ENCODE peak calls at places on chromosomes 3 and 15, in four cellular contexts. One of them, this sample, is unnamed.

GRCh38 chr15:76336254-76337046 is at the start of gene ISL2:
- DNase-seq in dorsolateral prefrontal cortex: peak; percentile 85
- DNase-seq in ELR: peak; percentile 96
- DNase-seq in CD8-positive, alpha-beta memory T cell: peak; percentile 53
- DNase-seq in this sample: no peak

GRCh38 chr3:113287111-113287817 is 75.9 kb downstream of the BOC start:
- DNase-seq in dorsolateral prefrontal cortex: no peak
- DNase-seq in ELR: peak; percentile 87
- DNase-seq in CD8-positive, alpha-beta memory T cell: no peak
- DNase-seq in this sample: peak; percentile 73

GRCh38 chr15:42138968-42139386 is 17.5 kb downstream of the PLA2G4F start:
- DNase-seq in dorsolateral prefrontal cortex: peak; percentile 20
- DNase-seq in ELR: no peak
- DNase-seq in CD8-positive, alpha-beta memory T cell: no peak
- DNase-seq in this sample: peak; percentile 28

GRCh38 chr15:77487479-77487861 is 66.8 kb downstream of the HMG20A start:
- DNase-seq in dorsolateral prefrontal cortex: no peak
- DNase-seq in ELR: no peak
- DNase-seq in CD8-positive, alpha-beta memory T cell: no peak
- DNase-seq in this sample: no peak

GRCh38 chr3:107432013-107432515 is 54.8 kb downstream of the CCDC54 start:
- DNase-seq in dorsolateral prefrontal cortex: no peak
- DNase-seq in ELR: peak; percentile 52
- DNase-seq in CD8-positive, alpha-beta memory T cell: no peak
- DNase-seq in this sample: no peak

GRCh38 chr3:170301404-170301803 is 56.1 kb upstream of the SKIL start:
- DNase-seq in dorsolateral prefrontal cortex: no peak
- DNase-seq in ELR: no peak
- DNase-seq in CD8-positive, alpha-beta memory T cell: no peak
- DNase-seq in this sample: no peak

GRCh38 chr3:55500555-55501340 is 13.6 kb upstream of the WNT5A start:
- DNase-seq in dorsolateral prefrontal cortex: no peak
- DNase-seq in ELR: peak; percentile 66
- DNase-seq in CD8-positive, alpha-beta memory T cell: no peak
- DNase-seq in this sample: no peak

GRCh38 chr3:132605374-132605792 is 8.3 kb downstream of the ACKR4 start:
- DNase-seq in dorsolateral prefrontal cortex: no peak
- DNase-seq in ELR: peak; percentile 58
- DNase-seq in CD8-positive, alpha-beta memory T cell: no peak
- DNase-seq in this sample: no peak

GRCh38 chr15:39511000-39511914 is 69.6 kb upstream of the THBS1 start:
- DNase-seq in dorsolateral prefrontal cortex: no peak
- DNase-seq in ELR: peak; percentile 88
- DNase-seq in CD8-positive, alpha-beta memory T cell: no peak
- DNase-seq in this sample: no peak

GRCh38 chr3:78809941-78810340 is 957.9 kb downstream of the ROBO1 start:
- DNase-seq in dorsolateral prefrontal cortex: no peak
- DNase-seq in ELR: no peak
- DNase-seq in CD8-positive, alpha-beta memory T cell: no peak
- DNase-seq in this sample: no peak

GRCh38 chr3:124701687-124702086 is 28.6 kb upstream of the UMPS start:
- DNase-seq in dorsolateral prefrontal cortex: no peak
- DNase-seq in ELR: peak; percentile 57
- DNase-seq in CD8-positive, alpha-beta memory T cell: no peak
- DNase-seq in this sample: no peak

This sample was measured in LNCaP clone FGC.